ENCODE peak calls at places on chromosomes 7 and 10, in four cellular contexts. N, F, Q and O are unnamed samples.

GRCh38 chr10:70087641-70088040 is 35.0 kb downstream of the MACROH2A2 start:
- DNase-seq in N (no peak), F (no peak), Q (no peak), O (no peak)

GRCh38 chr7:50287121-50287520 is 17.4 kb upstream of the IKZF1 start:
- DNase-seq in N (no peak), F (no peak), Q (no peak), O (no peak)

GRCh38 chr10:84537447-84537931 is 209.1 kb downstream of the CCSER2 start:
- DNase-seq in F (no peak), N (no peak), Q (no peak), O (no peak)

GRCh38 chr10:14736600-14737081 is 38.1 kb downstream of the FAM107B start:
- DNase-seq in Q (peak; percentile 8), F (no peak), N (peak; percentile 84), O (no peak)

GRCh38 chr10:29866356-29866755 is 193.0 kb downstream of the JCAD start:
- DNase-seq in N (no peak), Q (no peak), F (no peak), O (no peak)

GRCh38 chr10:80122746-80123145 is 9.8 kb upstream of the PLAC9 start:
- DNase-seq in Q (no peak), N (no peak), F (no peak), O (no peak)

GRCh38 chr10:63166742-63167258 is 33.7 kb downstream of the NRBF2 start:
- DNase-seq in F (no peak), Q (no peak), N (no peak), O (no peak)

GRCh38 chr10:28077889-28078288 is 79.0 kb upstream of the ODAD2 start:
- DNase-seq in F (no peak), N (no peak), Q (no peak), O (no peak)

GRCh38 chr10:114519306-114519669 is 115.0 kb upstream of the AFAP1L2 start:
- DNase-seq in F (no peak), N (no peak), Q (no peak), O (no peak)

GRCh38 chr10:123536176-123536845 is 129.8 kb upstream of the GPR26 start:
- DNase-seq in F (peak; percentile 36), Q (no peak), N (no peak), O (no peak)